ENCODE peak calls at places on chromosomes 2 and 18, in eight cellular contexts. One of them, this sample, is unnamed.

GRCh38 chr2:225781145-225781544 is 381.6 kb downstream of the NYAP2 start:
- DNase-seq in NCI-H2029 treated with DMSO at 0.1 percent for 48 hours: no peak
- DNase-seq in NCI-H774: no peak
- DNase-seq in germinal center: no peak
- DNase-seq in ovary: no peak
- DNase-seq in CD8-positive, alpha-beta T cell: no peak
- DNase-seq in activated CD4-positive, alpha-beta T cell treated with anti-CD3 and anti-CD28 coated beads, Interleukin-2, amount 50 U/mL, for 1 hour: no peak
- DNase-seq in ureter: no peak
- DNase-seq in this sample: no peak

GRCh38 chr2:11142330-11142729 is 12.9 kb upstream of the SLC66A3 start:
- DNase-seq in NCI-H2029 treated with DMSO at 0.1 percent for 48 hours: no peak
- DNase-seq in NCI-H774: no peak
- DNase-seq in germinal center: no peak
- DNase-seq in ovary: no peak
- DNase-seq in CD8-positive, alpha-beta T cell: no peak
- DNase-seq in activated CD4-positive, alpha-beta T cell treated with anti-CD3 and anti-CD28 coated beads, Interleukin-2, amount 50 U/mL, for 1 hour: no peak
- DNase-seq in ureter: no peak
- DNase-seq in this sample: no peak

GRCh38 chr18:63869851-63870250 is 17.7 kb upstream of the SERPINB2 start:
- DNase-seq in NCI-H2029 treated with DMSO at 0.1 percent for 48 hours: no peak
- DNase-seq in NCI-H774: no peak
- DNase-seq in germinal center: no peak
- DNase-seq in ovary: no peak
- DNase-seq in CD8-positive, alpha-beta T cell: no peak
- DNase-seq in activated CD4-positive, alpha-beta T cell treated with anti-CD3 and anti-CD28 coated beads, Interleukin-2, amount 50 U/mL, for 1 hour: no peak
- DNase-seq in ureter: no peak
- DNase-seq in this sample: no peak

GRCh38 chr2:188503975-188504374 is 212.3 kb downstream of the GULP1 start:
- DNase-seq in NCI-H2029 treated with DMSO at 0.1 percent for 48 hours: no peak
- DNase-seq in NCI-H774: no peak
- DNase-seq in germinal center: no peak
- DNase-seq in ovary: no peak
- DNase-seq in CD8-positive, alpha-beta T cell: no peak
- DNase-seq in activated CD4-positive, alpha-beta T cell treated with anti-CD3 and anti-CD28 coated beads, Interleukin-2, amount 50 U/mL, for 1 hour: no peak
- DNase-seq in ureter: no peak
- DNase-seq in this sample: no peak

GRCh38 chr2:28608061-28608828 is 112.4 kb downstream of the PLB1 start:
- DNase-seq in NCI-H2029 treated with DMSO at 0.1 percent for 48 hours: no peak
- DNase-seq in NCI-H774: no peak
- DNase-seq in germinal center: no peak
- DNase-seq in ovary: no peak
- DNase-seq in CD8-positive, alpha-beta T cell: no peak
- DNase-seq in activated CD4-positive, alpha-beta T cell treated with anti-CD3 and anti-CD28 coated beads, Interleukin-2, amount 50 U/mL, for 1 hour: no peak
- DNase-seq in ureter: no peak
- DNase-seq in this sample: no peak

GRCh38 chr2:133086176-133086575 is 416.2 kb upstream of the LYPD1 start:
- DNase-seq in NCI-H2029 treated with DMSO at 0.1 percent for 48 hours: no peak
- DNase-seq in NCI-H774: no peak
- DNase-seq in germinal center: no peak
- DNase-seq in ovary: no peak
- DNase-seq in CD8-positive, alpha-beta T cell: no peak
- DNase-seq in activated CD4-positive, alpha-beta T cell treated with anti-CD3 and anti-CD28 coated beads, Interleukin-2, amount 50 U/mL, for 1 hour: no peak
- DNase-seq in ureter: no peak
- DNase-seq in this sample: no peak

GRCh38 chr18:13218376-13219011 is at the start of gene LDLRAD4:
- DNase-seq in NCI-H2029 treated with DMSO at 0.1 percent for 48 hours: no peak
- DNase-seq in NCI-H774: peak
- DNase-seq in germinal center: no peak
- DNase-seq in ovary: peak
- DNase-seq in CD8-positive, alpha-beta T cell: peak
- DNase-seq in activated CD4-positive, alpha-beta T cell treated with anti-CD3 and anti-CD28 coated beads, Interleukin-2, amount 50 U/mL, for 1 hour: peak
- DNase-seq in ureter: no peak
- DNase-seq in this sample: no peak

GRCh38 chr2:105691942-105692341 is 52.8 kb upstream of the NCK2 start:
- DNase-seq in NCI-H2029 treated with DMSO at 0.1 percent for 48 hours: no peak
- DNase-seq in NCI-H774: no peak
- DNase-seq in germinal center: no peak
- DNase-seq in ovary: no peak
- DNase-seq in CD8-positive, alpha-beta T cell: no peak
- DNase-seq in activated CD4-positive, alpha-beta T cell treated with anti-CD3 and anti-CD28 coated beads, Interleukin-2, amount 50 U/mL, for 1 hour: no peak
- DNase-seq in ureter: no peak
- DNase-seq in this sample: no peak

GRCh38 chr2:215060851-215061541 is 77.4 kb downstream of the ABCA12 start:
- DNase-seq in NCI-H2029 treated with DMSO at 0.1 percent for 48 hours: no peak
- DNase-seq in NCI-H774: peak
- DNase-seq in germinal center: no peak
- DNase-seq in ovary: no peak
- DNase-seq in CD8-positive, alpha-beta T cell: no peak
- DNase-seq in activated CD4-positive, alpha-beta T cell treated with anti-CD3 and anti-CD28 coated beads, Interleukin-2, amount 50 U/mL, for 1 hour: no peak
- DNase-seq in ureter: no peak
- DNase-seq in this sample: no peak

GRCh38 chr2:22450831-22451230 is 934.1 kb upstream of the KLHL29 start:
- DNase-seq in NCI-H2029 treated with DMSO at 0.1 percent for 48 hours: no peak
- DNase-seq in NCI-H774: no peak
- DNase-seq in germinal center: no peak
- DNase-seq in ovary: no peak
- DNase-seq in CD8-positive, alpha-beta T cell: no peak
- DNase-seq in activated CD4-positive, alpha-beta T cell treated with anti-CD3 and anti-CD28 coated beads, Interleukin-2, amount 50 U/mL, for 1 hour: no peak
- DNase-seq in ureter: no peak
- DNase-seq in this sample: no peak

GRCh38 chr2:235433860-235434259 is 60.0 kb upstream of the AGAP1 start:
- DNase-seq in NCI-H2029 treated with DMSO at 0.1 percent for 48 hours: peak
- DNase-seq in NCI-H774: no peak
- DNase-seq in germinal center: no peak
- DNase-seq in ovary: peak
- DNase-seq in CD8-positive, alpha-beta T cell: no peak
- DNase-seq in activated CD4-positive, alpha-beta T cell treated with anti-CD3 and anti-CD28 coated beads, Interleukin-2, amount 50 U/mL, for 1 hour: no peak
- DNase-seq in ureter: no peak
- DNase-seq in this sample: peak

GRCh38 chr18:34258176-34258575 is 33.5 kb upstream of the NOL4 start:
- DNase-seq in NCI-H2029 treated with DMSO at 0.1 percent for 48 hours: no peak
- DNase-seq in NCI-H774: no peak
- DNase-seq in germinal center: no peak
- DNase-seq in ovary: no peak
- DNase-seq in CD8-positive, alpha-beta T cell: no peak
- DNase-seq in activated CD4-positive, alpha-beta T cell treated with anti-CD3 and anti-CD28 coated beads, Interleukin-2, amount 50 U/mL, for 1 hour: no peak
- DNase-seq in ureter: no peak
- DNase-seq in this sample: no peak

GRCh38 chr2:38932586-38932985 is 42.9 kb downstream of the ARHGEF33 start:
- DNase-seq in NCI-H2029 treated with DMSO at 0.1 percent for 48 hours: no peak
- DNase-seq in NCI-H774: no peak
- DNase-seq in germinal center: no peak
- DNase-seq in ovary: no peak
- DNase-seq in CD8-positive, alpha-beta T cell: no peak
- DNase-seq in activated CD4-positive, alpha-beta T cell treated with anti-CD3 and anti-CD28 coated beads, Interleukin-2, amount 50 U/mL, for 1 hour: no peak
- DNase-seq in ureter: no peak
- DNase-seq in this sample: no peak

GRCh38 chr18:68150976-68151375 is 563.9 kb downstream of the TMX3 start:
- DNase-seq in NCI-H2029 treated with DMSO at 0.1 percent for 48 hours: no peak
- DNase-seq in NCI-H774: peak
- DNase-seq in germinal center: no peak
- DNase-seq in ovary: no peak
- DNase-seq in CD8-positive, alpha-beta T cell: no peak
- DNase-seq in activated CD4-positive, alpha-beta T cell treated with anti-CD3 and anti-CD28 coated beads, Interleukin-2, amount 50 U/mL, for 1 hour: no peak
- DNase-seq in ureter: no peak
- DNase-seq in this sample: no peak

GRCh38 chr18:31040982-31041345 is 1.6 kb downstream of the DSC3 start:
- DNase-seq in NCI-H2029 treated with DMSO at 0.1 percent for 48 hours: no peak
- DNase-seq in NCI-H774: no peak
- DNase-seq in germinal center: no peak
- DNase-seq in ovary: no peak
- DNase-seq in CD8-positive, alpha-beta T cell: no peak
- DNase-seq in activated CD4-positive, alpha-beta T cell treated with anti-CD3 and anti-CD28 coated beads, Interleukin-2, amount 50 U/mL, for 1 hour: no peak
- DNase-seq in ureter: no peak
- DNase-seq in this sample: no peak

GRCh38 chr2:144456680-144457079 is 63.2 kb downstream of the ZEB2 start:
- DNase-seq in NCI-H2029 treated with DMSO at 0.1 percent for 48 hours: no peak
- DNase-seq in NCI-H774: no peak
- DNase-seq in germinal center: peak
- DNase-seq in ovary: no peak
- DNase-seq in CD8-positive, alpha-beta T cell: no peak
- DNase-seq in activated CD4-positive, alpha-beta T cell treated with anti-CD3 and anti-CD28 coated beads, Interleukin-2, amount 50 U/mL, for 1 hour: no peak
- DNase-seq in ureter: no peak
- DNase-seq in this sample: peak

GRCh38 chr2:173955867-173956266 is 9.3 kb downstream of the SP3 start:
- DNase-seq in NCI-H2029 treated with DMSO at 0.1 percent for 48 hours: no peak
- DNase-seq in NCI-H774: no peak
- DNase-seq in germinal center: no peak
- DNase-seq in ovary: no peak
- DNase-seq in CD8-positive, alpha-beta T cell: no peak
- DNase-seq in activated CD4-positive, alpha-beta T cell treated with anti-CD3 and anti-CD28 coated beads, Interleukin-2, amount 50 U/mL, for 1 hour: no peak
- DNase-seq in ureter: no peak
- DNase-seq in this sample: no peak

GRCh38 chr2:235935773-235936172 is 232.4 kb downstream of the GBX2 start:
- DNase-seq in NCI-H2029 treated with DMSO at 0.1 percent for 48 hours: no peak
- DNase-seq in NCI-H774: no peak
- DNase-seq in germinal center: no peak
- DNase-seq in ovary: no peak
- DNase-seq in CD8-positive, alpha-beta T cell: no peak
- DNase-seq in activated CD4-positive, alpha-beta T cell treated with anti-CD3 and anti-CD28 coated beads, Interleukin-2, amount 50 U/mL, for 1 hour: no peak
- DNase-seq in ureter: no peak
- DNase-seq in this sample: no peak

GRCh38 chr2:67050621-67051020 is 346.5 kb upstream of the ETAA1 start:
- DNase-seq in NCI-H2029 treated with DMSO at 0.1 percent for 48 hours: no peak
- DNase-seq in NCI-H774: no peak
- DNase-seq in germinal center: no peak
- DNase-seq in ovary: no peak
- DNase-seq in CD8-positive, alpha-beta T cell: no peak
- DNase-seq in activated CD4-positive, alpha-beta T cell treated with anti-CD3 and anti-CD28 coated beads, Interleukin-2, amount 50 U/mL, for 1 hour: no peak
- DNase-seq in ureter: no peak
- DNase-seq in this sample: no peak

GRCh38 chr2:176613358-176614032 is 344.3 kb downstream of the MTX2 start:
- DNase-seq in NCI-H2029 treated with DMSO at 0.1 percent for 48 hours: no peak
- DNase-seq in NCI-H774: no peak
- DNase-seq in germinal center: no peak
- DNase-seq in ovary: no peak
- DNase-seq in CD8-positive, alpha-beta T cell: no peak
- DNase-seq in activated CD4-positive, alpha-beta T cell treated with anti-CD3 and anti-CD28 coated beads, Interleukin-2, amount 50 U/mL, for 1 hour: no peak
- DNase-seq in ureter: no peak
- DNase-seq in this sample: no peak

GRCh38 chr18:2147866-2148265 is 423.4 kb downstream of the METTL4 start:
- DNase-seq in NCI-H2029 treated with DMSO at 0.1 percent for 48 hours: no peak
- DNase-seq in NCI-H774: no peak
- DNase-seq in germinal center: no peak
- DNase-seq in ovary: no peak
- DNase-seq in CD8-positive, alpha-beta T cell: no peak
- DNase-seq in activated CD4-positive, alpha-beta T cell treated with anti-CD3 and anti-CD28 coated beads, Interleukin-2, amount 50 U/mL, for 1 hour: no peak
- DNase-seq in ureter: no peak
- DNase-seq in this sample: no peak

GRCh38 chr2:47354817-47355653 is 47.9 kb upstream of the MSH2 start:
- DNase-seq in NCI-H2029 treated with DMSO at 0.1 percent for 48 hours: no peak
- DNase-seq in NCI-H774: no peak
- DNase-seq in germinal center: no peak
- DNase-seq in ovary: no peak
- DNase-seq in CD8-positive, alpha-beta T cell: no peak
- DNase-seq in activated CD4-positive, alpha-beta T cell treated with anti-CD3 and anti-CD28 coated beads, Interleukin-2, amount 50 U/mL, for 1 hour: no peak
- DNase-seq in ureter: no peak
- DNase-seq in this sample: no peak

GRCh38 chr2:112679484-112679883 is 33.7 kb downstream of the SLC20A1 start:
- DNase-seq in NCI-H2029 treated with DMSO at 0.1 percent for 48 hours: no peak
- DNase-seq in NCI-H774: no peak
- DNase-seq in germinal center: no peak
- DNase-seq in ovary: no peak
- DNase-seq in CD8-positive, alpha-beta T cell: no peak
- DNase-seq in activated CD4-positive, alpha-beta T cell treated with anti-CD3 and anti-CD28 coated beads, Interleukin-2, amount 50 U/mL, for 1 hour: no peak
- DNase-seq in ureter: no peak
- DNase-seq in this sample: no peak

GRCh38 chr18:42024131-42024530 is 69.1 kb downstream of the PIK3C3 start:
- DNase-seq in NCI-H2029 treated with DMSO at 0.1 percent for 48 hours: no peak
- DNase-seq in NCI-H774: no peak
- DNase-seq in germinal center: no peak
- DNase-seq in ovary: no peak
- DNase-seq in CD8-positive, alpha-beta T cell: no peak
- DNase-seq in activated CD4-positive, alpha-beta T cell treated with anti-CD3 and anti-CD28 coated beads, Interleukin-2, amount 50 U/mL, for 1 hour: no peak
- DNase-seq in ureter: no peak
- DNase-seq in this sample: no peak

GRCh38 chr18:7950380-7951143 is 383.4 kb downstream of the PTPRM start:
- DNase-seq in NCI-H2029 treated with DMSO at 0.1 percent for 48 hours: no peak
- DNase-seq in NCI-H774: no peak
- DNase-seq in germinal center: no peak
- DNase-seq in ovary: no peak
- DNase-seq in CD8-positive, alpha-beta T cell: no peak
- DNase-seq in activated CD4-positive, alpha-beta T cell treated with anti-CD3 and anti-CD28 coated beads, Interleukin-2, amount 50 U/mL, for 1 hour: no peak
- DNase-seq in ureter: no peak
- DNase-seq in this sample: no peak

GRCh38 chr18:37987901-37988300 is 422.3 kb upstream of the CELF4 start:
- DNase-seq in NCI-H2029 treated with DMSO at 0.1 percent for 48 hours: peak
- DNase-seq in NCI-H774: peak
- DNase-seq in germinal center: no peak
- DNase-seq in ovary: no peak
- DNase-seq in CD8-positive, alpha-beta T cell: no peak
- DNase-seq in activated CD4-positive, alpha-beta T cell treated with anti-CD3 and anti-CD28 coated beads, Interleukin-2, amount 50 U/mL, for 1 hour: no peak
- DNase-seq in ureter: no peak
- DNase-seq in this sample: no peak

GRCh38 chr2:220531216-220531615 is 903.8 kb downstream of the SLC4A3 start:
- DNase-seq in NCI-H2029 treated with DMSO at 0.1 percent for 48 hours: no peak
- DNase-seq in NCI-H774: no peak
- DNase-seq in germinal center: no peak
- DNase-seq in ovary: no peak
- DNase-seq in CD8-positive, alpha-beta T cell: no peak
- DNase-seq in activated CD4-positive, alpha-beta T cell treated with anti-CD3 and anti-CD28 coated beads, Interleukin-2, amount 50 U/mL, for 1 hour: no peak
- DNase-seq in ureter: no peak
- DNase-seq in this sample: no peak

GRCh38 chr2:96205888-96206287 is 2.7 kb downstream of the STARD7 start:
- DNase-seq in NCI-H2029 treated with DMSO at 0.1 percent for 48 hours: no peak
- DNase-seq in NCI-H774: no peak
- DNase-seq in germinal center: no peak
- DNase-seq in ovary: no peak
- DNase-seq in CD8-positive, alpha-beta T cell: no peak
- DNase-seq in activated CD4-positive, alpha-beta T cell treated with anti-CD3 and anti-CD28 coated beads, Interleukin-2, amount 50 U/mL, for 1 hour: no peak
- DNase-seq in ureter: no peak
- DNase-seq in this sample: peak